ENCODE peak calls at places on chromosome 22, in six cellular contexts. C is NCI-H774; L is DMS53; I is tibial artery; U is activated CD4-positive, alpha-beta T cell treated with anti-CD3 and anti-CD28 coated beads, Interleukin-2, amount 50 U/mL, for 24 hours; G is nephron progenitor cell. J is an unnamed sample.

GRCh38 chr22:31556627-31557203 is 60.4 kb downstream of the SFI1 start:
- DNase-seq in U (no peak), G (no peak), I (no peak), C (no peak), L (peak; percentile 32), J (peak; percentile 46)

GRCh38 chr22:19361501-19362103 is 69.9 kb downstream of the HIRA start:
- DNase-seq in I (no peak), C (no peak), L (peak; percentile 17), U (no peak), G (no peak), J (no peak)

GRCh38 chr22:48493733-48494132 is 1333.9 kb downstream of the BRD1 start:
- DNase-seq in C (no peak), I (no peak), U (no peak), L (no peak), G (no peak), J (no peak)

GRCh38 chr22:43345356-43345755 is 2.2 kb upstream of the SCUBE1 start:
- DNase-seq in C (no peak), L (peak; percentile 10), I (no peak), G (no peak), U (no peak), J (no peak)

GRCh38 chr22:47837703-47838102 is 1075.3 kb downstream of the TBC1D22A start:
- DNase-seq in U (no peak), G (no peak), L (peak; percentile 48), C (no peak), I (no peak), J (peak; percentile 35)

GRCh38 chr22:45083659-45084305 is 74.0 kb upstream of the PHF21B start:
- DNase-seq in L (no peak), I (no peak), U (no peak), C (no peak), G (no peak), J (no peak)

GRCh38 chr22:19722175-19722914 is 994 bp upstream of the GP1BB start:
- DNase-seq in C (no peak), L (no peak), G (peak; percentile 42), I (no peak), U (no peak), J (no peak)

GRCh38 chr22:37633693-37634504 is 5.6 kb upstream of the SH3BP1 start:
- DNase-seq in U (no peak), C (no peak), L (peak; percentile 52), I (peak; percentile 84), G (peak; percentile 85), J (no peak)

GRCh38 chr22:50169774-50170341 is 673 bp upstream of the PANX2 start:
- DNase-seq in C (peak; percentile 31), L (peak; percentile 66), U (no peak), G (no peak), I (no peak), J (no peak)

GRCh38 chr22:48748113-48748859 is 1079.4 kb downstream of the BRD1 start:
- DNase-seq in I (peak; percentile 13), C (no peak), G (no peak), L (no peak), U (no peak), J (no peak)

GRCh38 chr22:33022231-33022630 is 36.0 kb downstream of the SYN3 start:
- DNase-seq in L (peak; percentile 1), U (no peak), I (no peak), C (no peak), G (no peak), J (no peak)

GRCh38 chr22:39039306-39040126 is 1.1 kb upstream of the APOBEC3F start:
- DNase-seq in U (no peak), I (no peak), C (no peak), G (no peak), L (no peak), J (no peak)

GRCh38 chr22:17313591-17313990 is 55.7 kb upstream of the CECR2 start:
- DNase-seq in L (no peak), G (no peak), I (no peak), C (no peak), U (no peak), J (no peak)

GRCh38 chr22:43346521-43346929 is 3.4 kb upstream of the SCUBE1 start:
- DNase-seq in I (peak; percentile 36), C (no peak), G (peak; percentile 79), L (peak; percentile 69), U (peak; percentile 39), J (peak; percentile 54)

GRCh38 chr22:26634189-26634588 is 12.4 kb downstream of the CRYBA4 start:
- DNase-seq in G (no peak), I (no peak), C (no peak), U (no peak), L (no peak), J (no peak)

GRCh38 chr22:40215266-40215665 is 37.5 kb downstream of the TNRC6B start:
- DNase-seq in G (no peak), U (no peak), C (no peak), L (peak; percentile 4), I (peak; percentile 52), J (no peak)

GRCh38 chr22:28903080-28903479 is 19.7 kb downstream of the ZNRF3 start:
- DNase-seq in G (no peak), C (no peak), U (no peak), L (no peak), I (no peak), J (no peak)

GRCh38 chr22:19479358-19480172 is at the start of gene CDC45:
- DNase-seq in G (peak; percentile 90), U (peak; percentile 82), I (peak; percentile 97), C (peak; percentile 97), L (peak; percentile 92), J (peak; percentile 99)

GRCh38 chr22:35514366-35514765 is 26.3 kb upstream of the RASD2 start:
- DNase-seq in L (no peak), I (no peak), U (no peak), C (no peak), G (no peak), J (no peak)

J was measured in HT-29.